ENCODE peak calls at places on chromosomes 2 and 18, in four cellular contexts. B, Y, D and E are unnamed samples.
A peak's percentile ranks its signal among the peaks of the same experiment; 100 is the strongest.

GRCh38 chr2:15984367-15985255 is 44.3 kb downstream of the MYCN start:
- DNase-seq in B (no peak), Y (peak; percentile 87), D (no peak), E (no peak)

GRCh38 chr2:201707753-201708152 is 9.3 kb upstream of the MPP4 start:
- DNase-seq in B (no peak), Y (no peak), D (no peak), E (no peak)

GRCh38 chr2:181178823-181179412 is 198.5 kb downstream of the UBE2E3 start:
- DNase-seq in B (no peak), Y (peak; percentile 8), D (no peak), E (no peak)

GRCh38 chr2:70029814-70030409 is 57.4 kb upstream of the PCBP1 start:
- DNase-seq in B (peak; percentile 79), Y (peak; percentile 51), D (peak; percentile 13), E (no peak)

GRCh38 chr2:60550151-60550983 is 3.1 kb downstream of the BCL11A start:
- DNase-seq in B (peak; percentile 77), Y (peak; percentile 84), D (no peak), E (peak; percentile 55)

GRCh38 chr18:51135361-51135760 is 62.1 kb downstream of the MEX3C start:
- DNase-seq in B (no peak), Y (no peak), D (no peak), E (peak; percentile 74)

GRCh38 chr18:46293699-46294300 is 189.6 kb downstream of the HAUS1 start:
- DNase-seq in B (no peak), Y (no peak), D (peak; percentile 98), E (no peak)

GRCh38 chr2:204265701-204266310 is 279.5 kb upstream of the PARD3B start:
- DNase-seq in B (no peak), Y (no peak), D (no peak), E (no peak)

GRCh38 chr18:27860011-27860410 is 316.9 kb downstream of the CDH2 start:
- DNase-seq in B (no peak), Y (no peak), D (no peak), E (peak; percentile 78)

GRCh38 chr2:54438271-54438670 is 17.9 kb upstream of the SPTBN1 start:
- DNase-seq in B (no peak), Y (no peak), D (no peak), E (no peak)

GRCh38 chr2:113980946-113981345 is 91.1 kb downstream of the ACTR3 start:
- DNase-seq in B (no peak), Y (no peak), D (no peak), E (no peak)

GRCh38 chr2:20476950-20477349 is 30.1 kb downstream of the RHOB start:
- DNase-seq in B (no peak), Y (no peak), D (no peak), E (no peak)

GRCh38 chr2:224887159-224887558 is 155.1 kb downstream of the DOCK10 start:
- DNase-seq in B (no peak), Y (no peak), D (no peak), E (no peak)

GRCh38 chr2:29518988-29519925 is 402.1 kb downstream of the ALK start:
- DNase-seq in B (no peak), Y (no peak), D (no peak), E (no peak)

GRCh38 chr2:121598087-121598486 is 51.2 kb downstream of the CLASP1 start:
- DNase-seq in B (no peak), Y (no peak), D (no peak), E (no peak)

GRCh38 chr2:121595012-121595891 is 54.0 kb downstream of the CLASP1 start:
- DNase-seq in B (no peak), Y (no peak), D (no peak), E (no peak)

GRCh38 chr2:121599963-121600651 is 49.2 kb downstream of the CLASP1 start:
- DNase-seq in B (no peak), Y (no peak), D (no peak), E (no peak)

GRCh38 chr2:121591199-121591598 is 58.1 kb downstream of the CLASP1 start:
- DNase-seq in B (no peak), Y (no peak), D (no peak), E (no peak)

DNA sequence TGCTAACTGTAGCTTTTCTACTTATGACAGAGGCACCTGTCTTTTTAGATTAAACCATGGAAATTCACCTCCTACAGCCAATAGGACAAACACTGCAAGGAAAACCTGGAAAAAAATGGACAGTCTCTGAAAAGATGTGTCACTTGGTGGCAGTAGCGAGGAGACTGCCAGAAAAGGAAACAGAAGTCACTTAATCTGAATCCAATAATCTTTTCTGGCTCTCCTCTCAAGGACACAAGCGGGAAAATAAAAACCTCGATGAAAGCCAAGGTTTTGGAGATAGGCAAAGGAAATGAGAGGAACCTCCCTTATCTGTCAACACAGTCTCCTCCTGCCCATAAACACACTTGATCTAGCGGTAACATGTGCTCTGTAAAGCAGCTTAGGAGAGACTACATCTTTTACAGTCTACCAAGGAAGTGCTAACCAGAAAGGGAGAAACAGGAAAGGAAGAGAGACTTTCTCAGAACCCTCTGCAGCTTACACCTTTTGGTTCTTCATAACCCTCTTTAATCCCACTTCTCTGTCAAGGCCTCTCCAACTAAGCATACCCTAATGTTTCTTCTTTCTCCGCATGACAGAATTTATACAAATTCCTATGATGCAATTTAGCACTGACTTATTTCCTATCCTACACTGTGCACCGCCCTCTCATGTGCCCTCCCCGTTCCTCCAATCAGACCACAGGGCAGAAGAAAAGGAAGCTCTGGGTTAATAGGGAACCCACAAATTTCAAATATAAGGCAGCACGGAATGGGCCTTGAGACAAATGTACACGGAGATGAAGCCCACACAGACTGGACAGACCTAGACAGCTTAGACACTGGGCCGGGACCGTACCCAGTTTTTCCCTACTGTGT is 52.8 kb downstream of the CLASP1 start:
- DNase-seq in B (no peak), Y (peak; percentile 50), D (peak; percentile 49), E (no peak)
- H3K27ac ChIP-seq in B (no peak overlapping the region), Y (peak overlapping the region; percentile 33), D (peak overlapping the region; percentile 13), E (peak overlapping the region; percentile 80)

GRCh38 chr2:189366349-189366748 is 74.9 kb upstream of the WDR75 start:
- DNase-seq in B (no peak), Y (no peak), D (no peak), E (no peak)

GRCh38 chr2:189367343-189367742 is 73.9 kb upstream of the WDR75 start:
- DNase-seq in B (no peak), Y (no peak), D (no peak), E (no peak)

GRCh38 chr2:189372688-189373257 is 68.5 kb upstream of the WDR75 start:
- DNase-seq in B (no peak), Y (no peak), D (no peak), E (no peak)

GRCh38 chr2:189370719-189371118 is 70.6 kb upstream of the WDR75 start:
- DNase-seq in B (peak; percentile 76), Y (no peak), D (no peak), E (no peak)

DNA sequence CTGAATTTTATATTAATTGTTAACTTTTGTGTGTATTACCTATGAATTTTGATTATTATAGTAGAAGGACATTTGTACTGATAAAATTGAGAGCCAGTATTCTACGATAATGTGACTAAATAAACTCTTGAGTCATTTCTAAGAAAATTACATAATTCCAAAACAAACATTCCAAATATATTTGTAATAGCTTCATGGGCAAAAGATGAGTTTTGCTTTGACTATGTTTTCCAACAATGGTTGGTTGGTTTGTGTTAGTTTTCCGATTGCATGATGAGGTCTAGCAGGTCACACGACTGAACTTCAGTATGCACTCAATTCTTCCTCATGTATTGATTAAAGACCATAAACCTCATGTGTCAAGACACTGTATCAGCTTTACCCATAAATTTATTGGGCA is 71.7 kb upstream of the WDR75 start:
- DNase-seq in B (no peak), Y (no peak), D (peak; percentile 63), E (no peak)
- H3K27ac ChIP-seq in B (peak overlapping the region; percentile 76), Y (peak overlapping the region; percentile 91), D (no peak overlapping the region), E (peak overlapping the region; percentile 59)

GRCh38 chr2:172082944-172083718 is 2.2 kb upstream of the DLX1 start:
- DNase-seq in B (peak; percentile 79), Y (peak; percentile 48), D (no peak), E (no peak)

GRCh38 chr2:172084734-172085459 is 410 bp upstream of the DLX1 start:
- DNase-seq in B (peak; percentile 91), Y (peak; percentile 93), D (peak; percentile 71), E (peak; percentile 73)

GRCh38 chr2:172085460-172086159 is at the start of gene DLX1:
- DNase-seq in B (peak; percentile 76), Y (peak; percentile 71), D (no peak), E (no peak)

GRCh38 chr2:172083725-172084483 is 1.4 kb upstream of the DLX1 start:
- DNase-seq in B (peak; percentile 76), Y (peak; percentile 30), D (no peak), E (no peak)

DNA sequence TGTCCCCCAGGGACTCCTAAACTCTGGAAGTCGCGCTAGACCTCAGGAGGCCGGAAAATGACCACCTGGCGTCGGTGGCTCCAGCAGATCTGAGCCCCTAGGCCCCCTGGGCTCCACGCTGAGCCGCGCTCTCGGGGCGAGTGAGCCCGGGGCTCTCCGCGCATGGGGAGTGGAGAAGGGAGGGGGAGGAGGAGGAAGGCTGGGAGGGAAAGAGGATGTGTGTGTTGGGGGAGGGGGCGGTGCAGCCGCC is 898 bp upstream of the DLX1 start:
- DNase-seq in B (no peak), Y (no peak), D (no peak), E (no peak)
- H3K27ac ChIP-seq in B (no peak overlapping the region), Y (no peak overlapping the region), D (no peak overlapping the region), E (no peak overlapping the region)

DNA sequence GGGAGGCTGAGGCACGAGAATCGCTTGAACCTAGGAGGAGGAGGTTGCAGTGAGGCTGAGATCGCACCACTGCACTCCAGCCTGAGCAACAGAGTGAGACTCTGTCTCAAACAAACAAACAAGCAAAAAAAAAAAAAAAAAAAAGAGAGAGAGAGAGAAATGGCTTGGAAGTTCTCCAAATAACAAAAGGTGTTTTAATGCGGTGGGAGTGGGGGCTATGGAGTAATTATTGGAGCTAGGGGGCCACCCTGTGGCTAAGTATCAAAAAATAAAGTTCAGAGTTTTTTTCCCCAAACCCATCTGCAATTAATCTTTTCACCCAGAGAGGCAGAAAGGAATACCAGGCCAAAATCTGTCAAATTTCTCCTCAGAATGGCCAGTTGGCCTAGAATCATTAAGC is 23.0 kb upstream of the CEP68 start:
- DNase-seq in B (no peak), Y (peak; percentile 44), D (no peak), E (no peak)
- H3K27ac ChIP-seq in B (no peak overlapping the region), Y (no peak overlapping the region), D (no peak overlapping the region), E (no peak overlapping the region)

DNA sequence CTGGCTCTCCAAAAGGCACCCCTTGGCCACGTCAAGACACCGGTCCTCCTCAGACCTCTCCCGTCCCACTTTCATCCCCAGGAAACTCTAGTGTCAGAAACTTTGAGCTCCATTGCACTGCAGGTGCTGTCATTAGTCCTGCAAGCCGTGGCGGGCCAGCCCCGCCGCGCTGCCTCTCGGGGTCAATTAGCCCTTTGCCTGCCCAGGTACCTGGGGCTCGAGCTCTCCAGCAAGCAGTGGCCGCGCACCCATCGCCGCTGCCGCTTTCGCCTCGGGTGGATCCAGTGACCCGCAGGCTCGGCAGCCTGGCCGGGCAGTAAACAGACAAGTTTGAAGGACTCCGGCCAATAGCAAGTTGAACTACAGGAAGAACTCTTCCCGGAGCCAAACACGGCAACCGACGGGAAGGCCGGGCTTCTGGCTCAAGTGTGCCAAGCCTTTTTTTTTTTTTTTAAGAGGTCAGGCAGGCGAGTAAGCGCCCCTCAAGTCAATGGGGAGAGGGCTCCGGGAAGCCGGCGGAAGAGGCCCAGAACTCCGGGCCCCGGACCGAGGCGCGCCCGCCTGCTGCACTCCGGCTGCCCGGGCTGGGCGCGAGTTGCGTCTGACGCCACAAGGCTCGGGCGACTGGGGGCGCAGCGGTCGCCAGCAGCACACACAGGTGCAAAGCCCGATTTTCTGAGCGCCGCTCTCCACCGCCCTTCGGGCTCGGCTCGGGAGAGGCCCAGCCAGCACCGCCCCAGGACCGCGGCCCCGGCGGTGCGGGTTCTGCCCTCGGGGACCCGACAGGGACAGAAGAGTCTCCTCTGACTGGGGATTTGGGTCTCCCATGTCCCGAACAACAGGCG is 1.1 kb downstream of the ERBB4 start:
- DNase-seq in B (peak; percentile 86), Y (peak; percentile 69), D (no peak), E (no peak)
- H3K27ac ChIP-seq in B (peak overlapping the region; percentile 44), Y (no peak overlapping the region), D (no peak overlapping the region), E (no peak overlapping the region)